ENCODE peak calls at places on chromosomes 5 and 9, in five cellular contexts. W is cardiac muscle cell, U is SK-N-SH, I is neural progenitor cell, D is hepatocyte. G is an unnamed sample.

GRCh38 chr9:36008774-36009300 is 27.9 kb upstream of the RECK start:
- DNase-seq in W (peak), U (peak), I (peak), D (peak), G (peak)

GRCh38 chr9:99135498-99135897 is 30.6 kb downstream of the TGFBR1 start:
- DNase-seq in W (no peak), U (no peak), I (no peak), D (no peak), G (no peak)

GRCh38 chr5:16855475-16855874 is 80.6 kb downstream of the MYO10 start:
- DNase-seq in W (peak), U (peak), I (peak), D (no peak), G (peak)

GRCh38 chr5:172648008-172648359 is 6.9 kb downstream of the NEURL1B start:
- DNase-seq in W (no peak), U (no peak), I (no peak), D (peak), G (no peak)

GRCh38 chr5:9313751-9314150 is 232.1 kb downstream of the SEMA5A start:
- DNase-seq in W (no peak), U (no peak), I (no peak), D (no peak), G (no peak)

GRCh38 chr5:82312373-82312856 is 34.3 kb upstream of the RPS23 start:
- DNase-seq in W (peak), U (peak), I (peak), D (peak), G (peak)

GRCh38 chr5:96940586-96940985 is 4.7 kb downstream of the LNPEP start:
- DNase-seq in W (no peak), U (no peak), I (no peak), D (no peak), G (no peak)

GRCh38 chr9:138078846-138079245 is 201.3 kb downstream of the CACNA1B start:
- DNase-seq in W (no peak), U (peak), I (no peak), D (no peak), G (no peak)

GRCh38 chr5:102666164-102666951 is 88.7 kb upstream of the PAM start:
- DNase-seq in W (peak), U (peak), I (peak), D (no peak), G (peak)

GRCh38 chr5:116002116-116002906 is 30.0 kb upstream of the ARL14EPL start:
- DNase-seq in W (peak), U (no peak), I (no peak), D (no peak), G (no peak)

GRCh38 chr5:1883120-1883924 is 597 bp upstream of the IRX4 start:
- DNase-seq in W (no peak), U (peak), I (peak), D (peak), G (peak)

GRCh38 chr5:134642931-134643530 is 5.6 kb upstream of the SEC24A start:
- DNase-seq in W (no peak), U (no peak), I (no peak), D (no peak), G (no peak)

GRCh38 chr5:57832873-57833272 is 350.3 kb upstream of the ACTBL2 start:
- DNase-seq in W (no peak), U (peak), I (no peak), D (no peak), G (no peak)

GRCh38 chr9:129405089-129405830 is 215.6 kb downstream of the C9orf50 start:
- DNase-seq in W (peak), U (no peak), I (no peak), D (peak), G (no peak)

GRCh38 chr9:13397661-13398060 is 118.2 kb upstream of the MPDZ start:
- DNase-seq in W (no peak), U (no peak), I (no peak), D (no peak), G (no peak)

GRCh38 chr9:136685216-136685615 is 2.0 kb downstream of the AGPAT2 start:
- DNase-seq in W (no peak), U (no peak), I (no peak), D (no peak), G (no peak)

GRCh38 chr5:36156619-36157018 is 4.7 kb downstream of the SKP2 start:
- DNase-seq in W (peak), U (no peak), I (no peak), D (no peak), G (no peak)

GRCh38 chr5:54404568-54404967 is 50.9 kb upstream of the HSPB3 start:
- DNase-seq in W (no peak), U (no peak), I (no peak), D (no peak), G (no peak)

GRCh38 chr5:76524872-76525271 is 98.3 kb downstream of the F2RL2 start:
- DNase-seq in W (no peak), U (no peak), I (peak), D (no peak), G (peak)

GRCh38 chr5:77751328-77752023 is 24.7 kb downstream of the TBCA start:
- DNase-seq in W (no peak), U (no peak), I (no peak), D (no peak), G (peak)

GRCh38 chr5:159412284-159413046 is 82.2 kb upstream of the IL12B start:
- DNase-seq in W (peak), U (no peak), I (no peak), D (no peak), G (peak)

GRCh38 chr9:107809859-107810492 is 320.4 kb upstream of the KLF4 start:
- DNase-seq in W (peak), U (no peak), I (no peak), D (peak), G (no peak)

GRCh38 chr5:79846198-79846521 is 144.9 kb downstream of the MTX3 start:
- DNase-seq in W (no peak), U (no peak), I (no peak), D (no peak), G (no peak)
- H3K4me3 ChIP-seq in W (no peak), U (no peak), I (no peak), D (no peak), G (no peak)

GRCh38 chr9:87716141-87716540 is 9.8 kb upstream of the CTSL start:
- DNase-seq in W (no peak), U (no peak), I (no peak), D (peak), G (no peak)

GRCh38 chr9:87713990-87714335 is 12.0 kb upstream of the CTSL start:
- DNase-seq in W (no peak), U (no peak), I (no peak), D (no peak), G (no peak)

GRCh38 chr9:87713278-87713989 is 12.5 kb upstream of the CTSL start:
- DNase-seq in W (peak), U (no peak), I (no peak), D (peak), G (peak)

GRCh38 chr9:87712801-87713277 is 13.1 kb upstream of the CTSL start:
- DNase-seq in W (no peak), U (no peak), I (no peak), D (no peak), G (no peak)

DNA sequence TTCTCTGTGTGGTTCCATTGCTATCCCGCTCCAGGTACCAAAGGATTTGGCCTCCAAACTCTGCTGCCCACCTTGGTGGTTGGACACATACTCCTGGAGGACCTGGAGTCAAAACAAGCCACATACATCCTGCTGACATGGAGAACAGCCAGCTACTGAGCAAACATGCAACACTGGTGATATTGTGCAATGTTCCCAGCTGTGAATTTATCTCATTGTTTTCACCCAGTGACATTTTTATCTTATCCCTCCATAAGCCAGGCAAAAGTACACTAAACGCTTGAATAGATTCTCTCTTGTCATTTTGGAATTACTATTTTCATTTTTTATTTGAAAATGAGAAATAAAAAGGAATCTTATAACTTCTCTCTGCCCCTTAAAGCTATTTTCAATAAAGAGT is 11.1 kb upstream of the CTSL start:
- DNase-seq in W (peak), U (no peak), I (no peak), D (peak), G (peak)
- H3K27ac ChIP-seq in W (no peak), U (no peak), I (no peak), D (peak), G (no peak)

GRCh38 chr9:19925674-19926503 is 137.1 kb upstream of the SLC24A2 start:
- DNase-seq in W (peak), U (peak), I (peak), D (peak), G (peak)
- H3K4me3 ChIP-seq in W (peak), U (peak), I (peak), D (peak), G (peak)

DNA sequence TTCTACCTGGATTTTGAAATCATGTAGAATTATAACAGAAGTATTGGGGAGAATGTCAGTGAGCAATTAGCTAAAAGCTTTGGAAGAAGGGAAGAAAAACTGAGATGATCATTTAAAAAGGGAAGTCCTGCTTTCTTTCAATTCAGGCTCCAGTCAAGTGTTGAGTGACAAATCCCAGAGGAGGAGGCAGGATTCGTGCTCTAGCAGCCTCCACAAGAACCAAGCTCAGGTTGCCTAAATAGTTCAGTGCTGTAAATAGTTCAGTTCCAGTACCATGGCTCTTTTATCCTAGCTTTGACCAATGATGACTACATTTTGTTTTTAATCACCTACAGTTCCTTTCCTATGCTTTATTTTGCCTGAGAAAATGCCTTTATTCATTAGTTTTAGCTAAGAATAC is 204.9 kb upstream of the NREP start:
- DNase-seq in W (peak), U (no peak), I (no peak), D (no peak), G (no peak)
- H3K27ac ChIP-seq in W (peak), U (no peak), I (no peak), D (no peak), G (no peak)

GRCh38 chr5:59798862-59799667 is 94.5 kb downstream of the PDE4D start:
- DNase-seq in W (peak), U (no peak), I (no peak), D (peak), G (peak)

GRCh38 chr5:59795141-59795540 is 98.4 kb downstream of the PDE4D start:
- DNase-seq in W (no peak), U (no peak), I (no peak), D (no peak), G (no peak)

GRCh38 chr5:59799668-59800374 is 93.7 kb downstream of the PDE4D start:
- DNase-seq in W (peak), U (peak), I (peak), D (peak), G (peak)

GRCh38 chr5:59800375-59800893 is 93.1 kb downstream of the PDE4D start:
- DNase-seq in W (no peak), U (no peak), I (peak), D (no peak), G (no peak)
- H3K4me3 ChIP-seq in W (no peak), U (no peak), I (peak), D (no peak), G (no peak)

GRCh38 chr5:109455598-109456096 is 45.9 kb upstream of the PJA2 start:
- DNase-seq in W (peak), U (peak), I (no peak), D (peak), G (peak)
- H3K27ac ChIP-seq in W (peak), U (peak), I (no peak), D (peak), G (peak)